ENCODE peak calls at places on chromosome 22, in four cellular contexts. V is transverse colon, W is thoracic aorta, L is right cardiac atrium. Z is an unnamed sample.

GRCh38 chr22:37182101-37182948 is 5.7 kb downstream of the C1QTNF6 start:
- DNase-seq in V (no peak), W (no peak), L (peak; percentile 53), Z (no peak)

GRCh38 chr22:42926034-42926433 is 69.0 kb upstream of the ARFGAP3 start:
- DNase-seq in W (no peak), L (no peak), V (no peak), Z (no peak)

GRCh38 chr22:42717197-42717967 is 3.3 kb downstream of the A4GALT start:
- DNase-seq in L (no peak), W (no peak), V (no peak), Z (peak; percentile 67)

GRCh38 chr22:37126882-37127281 is 17.4 kb upstream of the TMPRSS6 start:
- DNase-seq in V (no peak), W (no peak), L (no peak), Z (no peak)

GRCh38 chr22:18111759-18112330 is 1.2 kb downstream of the TUBA8 start:
- DNase-seq in V (no peak), W (no peak), L (peak; percentile 86), Z (no peak)

GRCh38 chr22:49599691-49600451 is 227.8 kb downstream of the BRD1 start:
- DNase-seq in W (no peak), V (no peak), L (no peak), Z (no peak)

GRCh38 chr22:36258750-36259619 is 6.1 kb downstream of the APOL1 start:
- DNase-seq in L (peak; percentile 82), W (no peak), V (peak; percentile 47), Z (peak; percentile 42)

GRCh38 chr22:37225481-37225880 is 13.2 kb upstream of the SSTR3 start:
- DNase-seq in V (peak; percentile 35), L (peak; percentile 28), W (no peak), Z (no peak)

GRCh38 chr22:24834845-24835570 is 29.0 kb downstream of the SGSM1 start:
- DNase-seq in L (no peak), W (no peak), V (no peak), Z (peak; percentile 32)

GRCh38 chr22:50621948-50622722 is 5.8 kb downstream of the ARSA start:
- DNase-seq in L (no peak), V (peak; percentile 65), W (no peak), Z (no peak)

GRCh38 chr22:50227588-50228215 is 17.1 kb downstream of the TUBGCP6 start:
- DNase-seq in W (no peak), L (peak; percentile 46), V (no peak), Z (no peak)

GRCh38 chr22:49614966-49615965 is 212.4 kb downstream of the BRD1 start:
- DNase-seq in V (no peak), W (no peak), L (peak; percentile 32), Z (peak; percentile 75)

GRCh38 chr22:40436460-40437431 is 66.4 kb downstream of the SGSM3 start:
- DNase-seq in W (no peak), L (no peak), V (peak; percentile 31), Z (peak; percentile 77)

GRCh38 chr22:40462195-40462988 is 92.0 kb downstream of the SGSM3 start:
- DNase-seq in W (no peak), L (no peak), V (no peak), Z (peak; percentile 40)

GRCh38 chr22:41857160-41857859 is 24.4 kb downstream of the SREBF2 start:
- DNase-seq in L (no peak), V (peak; percentile 61), W (no peak), Z (no peak)

GRCh38 chr22:46883547-46883946 is 121.1 kb downstream of the TBC1D22A start:
- DNase-seq in W (no peak), L (no peak), V (no peak), Z (no peak)

GRCh38 chr22:29071261-29072045 is 1.4 kb upstream of the KREMEN1 start:
- DNase-seq in L (peak; percentile 76), W (no peak), V (peak; percentile 75), Z (peak; percentile 56)

DNA sequence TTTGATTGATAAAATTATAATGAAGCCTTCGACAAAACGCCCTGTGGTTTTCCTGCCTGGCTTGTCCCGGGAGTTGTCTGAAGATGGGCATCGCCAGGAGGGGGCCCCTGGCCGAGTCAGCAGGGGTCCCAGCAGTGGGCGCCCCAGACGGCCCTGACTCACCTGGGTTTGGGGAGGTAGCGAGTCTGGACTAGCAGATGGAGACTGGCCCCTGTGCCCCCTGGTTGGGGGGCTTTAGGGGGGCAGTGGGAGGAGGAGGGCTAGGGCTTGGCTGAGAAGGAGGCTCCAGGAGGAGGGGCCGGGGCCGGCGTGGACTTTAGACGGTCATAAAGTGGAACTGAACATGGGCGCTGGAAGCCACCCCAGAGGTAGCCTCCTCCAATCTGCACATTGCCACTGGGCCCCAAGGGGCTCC is 410 bp upstream of the LIF start:
- DNase-seq in W (no peak), V (peak; percentile 85), L (no peak), Z (no peak)
- H3K27me3 ChIP-seq in W (peaks cover 8% of the 10 kb centered on the region), V (peaks cover 16% of the 10 kb centered on the region), L (no peaks in the 10 kb centered on the region), Z (no peaks in the 10 kb centered on the region)

DNA sequence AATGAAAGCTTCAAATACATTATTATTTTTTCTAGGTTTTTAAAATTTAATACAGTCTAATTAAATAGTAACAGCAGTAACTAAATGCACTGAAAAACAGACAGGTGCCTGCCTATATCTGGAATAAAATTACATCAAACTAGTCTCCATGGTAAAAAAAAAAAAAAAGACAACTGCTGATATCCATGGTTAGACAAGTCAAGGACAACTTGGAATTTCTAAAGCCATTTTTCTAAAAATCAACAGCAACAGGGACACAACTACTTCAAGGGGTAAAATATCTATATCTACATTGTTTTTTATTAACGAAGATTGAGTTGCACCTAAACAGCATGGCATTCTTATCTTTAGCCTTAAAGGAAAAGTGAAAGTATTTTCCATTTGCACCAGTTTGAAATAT is 74.7 kb upstream of the VPREB1 start:
- DNase-seq in L (no peak), W (no peak), V (no peak), Z (no peak)
- H3K27me3 ChIP-seq in L (no peaks in the 10 kb centered on the region), W (no peaks in the 10 kb centered on the region), V (no peaks in the 10 kb centered on the region), Z (no peaks in the 10 kb centered on the region)

DNA sequence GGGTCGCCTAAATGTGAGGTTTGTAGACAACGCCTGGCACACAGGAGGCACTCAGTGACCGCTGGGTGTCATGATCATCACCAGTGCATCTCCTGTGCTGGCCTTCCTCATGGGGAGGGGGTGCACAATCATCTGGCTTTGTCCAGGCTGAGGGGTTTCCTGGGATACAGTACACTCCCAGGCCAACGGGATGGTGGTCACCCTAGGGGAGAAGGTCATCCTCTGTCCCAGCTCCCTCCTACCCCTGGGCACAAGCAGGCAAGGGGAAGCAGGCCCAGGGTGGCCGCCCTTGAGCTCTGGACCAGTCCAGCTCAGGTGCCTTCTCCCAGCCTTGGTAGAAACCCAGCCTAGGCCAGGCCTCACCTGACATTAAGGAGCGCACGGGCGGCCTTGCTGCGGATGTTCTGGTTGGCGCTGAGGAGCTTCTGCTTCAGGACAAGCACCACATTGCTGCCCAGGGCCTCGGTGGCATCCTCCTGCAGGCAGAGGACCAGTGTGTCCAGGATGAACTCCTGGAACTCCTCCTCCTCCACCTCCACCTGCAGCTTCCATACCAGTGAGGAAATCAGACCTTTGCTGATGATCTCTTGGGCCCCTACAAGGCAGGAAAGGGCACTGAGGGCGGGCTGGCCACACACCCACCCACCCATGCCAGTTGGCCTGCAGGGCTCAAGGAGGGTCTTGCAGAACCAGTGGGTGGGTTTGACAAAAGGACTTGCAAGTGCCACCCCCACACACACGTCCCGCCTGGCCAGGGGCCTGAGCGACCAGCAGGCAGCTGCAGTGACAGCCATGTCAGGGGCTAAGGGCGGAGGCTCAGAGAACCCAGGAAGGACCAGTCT is 6.6 kb upstream of the GNAZ start:
- DNase-seq in L (no peak), V (no peak), W (no peak), Z (peak; percentile 10)
- H3K27me3 ChIP-seq in L (no peaks in the 10 kb centered on the region), V (no peaks in the 10 kb centered on the region), W (no peaks in the 10 kb centered on the region), Z (no peaks in the 10 kb centered on the region)

GRCh38 chr22:39246217-39246616 is 1.4 kb upstream of the PDGFB start:
- DNase-seq in V (no peak), W (no peak), L (no peak), Z (no peak)
- H3K27me3 ChIP-seq in V (peaks cover 96% of the 10 kb centered on the region), W (peaks cover 6% of the 10 kb centered on the region), L (no peaks in the 10 kb centered on the region), Z (no peaks in the 10 kb centered on the region)

DNA sequence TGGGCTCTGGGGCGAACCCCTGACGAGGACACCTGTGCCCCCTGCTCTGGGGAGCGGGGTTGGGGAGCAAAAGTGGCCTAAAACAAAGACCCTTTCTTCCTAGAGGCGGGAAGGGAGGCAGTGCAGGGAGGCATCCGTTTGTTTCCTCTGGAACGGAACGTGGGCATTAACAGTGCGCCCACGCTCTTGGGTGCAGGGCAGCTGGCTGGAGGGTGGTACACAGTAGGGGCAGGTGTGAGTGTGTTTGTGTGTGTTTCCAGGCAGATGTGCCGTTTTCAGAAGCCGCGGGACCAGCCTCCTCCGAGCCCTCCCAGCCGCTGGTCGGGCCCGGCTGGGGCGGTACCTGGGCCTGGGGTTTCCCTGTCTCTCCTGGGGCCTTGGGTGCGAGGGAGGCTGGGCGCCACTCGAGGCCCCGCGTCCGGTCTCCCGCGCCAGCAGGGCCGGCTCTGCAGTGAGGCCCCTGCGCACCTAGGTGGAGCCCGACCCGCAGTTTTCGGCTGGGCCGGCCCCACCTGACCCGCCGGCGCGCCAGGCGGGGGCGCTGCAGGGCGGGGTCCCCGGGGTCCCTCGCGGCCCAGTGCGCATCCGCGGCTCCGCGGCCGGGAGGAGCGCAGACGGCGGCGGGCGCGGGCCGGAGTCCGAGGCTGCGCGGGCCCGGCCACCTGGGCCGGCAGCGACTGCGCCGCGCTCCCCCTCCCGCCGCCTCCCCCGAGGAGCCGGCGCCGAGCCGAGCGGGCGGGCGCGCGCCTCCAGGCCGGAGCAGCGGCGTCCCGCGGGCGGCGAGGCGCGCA is 1252.7 kb downstream of the BRD1 start:
- DNase-seq in V (peak; percentile 12), L (peak; percentile 67), W (no peak), Z (peak; percentile 62)
- H3K27me3 ChIP-seq in V (peaks cover 47% of the 10 kb centered on the region), L (no peaks in the 10 kb centered on the region), W (no peaks in the 10 kb centered on the region), Z (no peaks in the 10 kb centered on the region)

GRCh38 chr22:22749167-22749758 is 104.8 kb downstream of the GGTLC2 start:
- DNase-seq in V (no peak), W (no peak), L (no peak), Z (no peak)

GRCh38 chr22:22748756-22749155 is 104.3 kb downstream of the GGTLC2 start:
- DNase-seq in W (no peak), V (no peak), L (no peak), Z (no peak)

GRCh38 chr22:22752199-22752555 is 107.8 kb downstream of the GGTLC2 start:
- DNase-seq in V (no peak), L (no peak), W (no peak), Z (no peak)

GRCh38 chr22:22751043-22751603 is 106.7 kb downstream of the GGTLC2 start:
- DNase-seq in L (no peak), V (no peak), W (no peak), Z (no peak)

DNA sequence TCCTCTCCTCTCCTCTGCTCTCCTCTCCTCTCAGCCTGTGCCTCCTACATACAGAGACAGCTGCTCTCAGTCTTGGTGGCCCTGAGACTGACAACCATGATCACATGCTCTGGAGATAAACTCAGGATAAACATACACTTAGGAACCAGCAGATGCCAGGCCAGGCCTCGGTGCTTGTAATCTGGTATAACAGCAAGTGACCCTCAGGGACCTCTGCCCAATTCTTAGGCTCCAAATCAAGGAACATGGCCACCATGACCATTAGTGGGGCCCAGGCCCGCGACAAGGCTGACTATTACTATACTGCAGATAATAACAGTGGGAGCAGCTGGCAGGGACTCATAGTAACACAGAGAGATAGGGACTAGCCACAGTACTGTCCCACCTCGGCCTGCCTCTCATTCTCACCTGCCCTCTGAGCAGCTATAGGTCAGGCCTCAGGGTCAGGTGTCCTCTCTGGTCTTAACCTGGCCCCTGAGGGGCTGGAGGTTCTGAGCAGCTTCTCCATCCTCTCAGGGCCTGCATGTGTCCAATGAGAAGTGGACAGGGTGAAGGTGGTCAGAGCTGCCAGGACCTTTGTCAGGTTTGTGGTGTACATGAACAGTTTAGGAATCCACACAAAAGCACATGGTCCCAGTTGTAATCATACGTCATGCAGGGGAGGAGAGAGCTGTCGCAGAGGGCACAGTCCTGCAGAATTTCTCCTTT is 106.1 kb downstream of the GGTLC2 start:
- DNase-seq in L (no peak), W (no peak), V (no peak), Z (no peak)
- H3K27me3 ChIP-seq in L (no peaks in the 10 kb centered on the region), W (no peaks in the 10 kb centered on the region), V (no peaks in the 10 kb centered on the region), Z (no peaks in the 10 kb centered on the region)

GRCh38 chr22:19724927-19725661 is 1.8 kb downstream of the GP1BB start:
- DNase-seq in W (no peak), V (no peak), L (no peak), Z (no peak)
- H3K27me3 ChIP-seq in W (no peaks in the 10 kb centered on the region), V (peaks cover 54% of the 10 kb centered on the region), L (no peaks in the 10 kb centered on the region), Z (no peaks in the 10 kb centered on the region)

Z was measured in testis.